ENCODE peak calls at places on chromosomes 4 and X, in nine cellular contexts. Y, E, K, B, Z, P, N, V and L are unnamed samples.

GRCh38 chrX:41721590-41721989 is 2.4 kb upstream of the GPR82 start:
- DNase-seq in Y (no peak), E (no peak), K (no peak), B (no peak), Z (no peak), P (no peak), N (no peak), V (no peak), L (no peak)

GRCh38 chr4:52939325-52939724 is 77.2 kb downstream of the RASL11B start:
- DNase-seq in Y (no peak), E (no peak), K (no peak), B (no peak), Z (no peak), P (no peak), N (no peak), V (no peak), L (no peak)

GRCh38 chr4:183223046-183223445 is 97.0 kb downstream of the CLDN22 start:
- DNase-seq in Y (no peak), E (no peak), K (no peak), B (no peak), Z (no peak), P (no peak), N (no peak), V (no peak), L (no peak)

GRCh38 chrX:148466292-148466691 is 34.1 kb upstream of the AFF2 start:
- DNase-seq in Y (no peak), E (no peak), K (no peak), B (no peak), Z (no peak), P (no peak), N (no peak), V (no peak), L (no peak)

GRCh38 chrX:68261060-68261672 is 172.1 kb downstream of the OPHN1 start:
- DNase-seq in Y (no peak), E (no peak), K (no peak), B (no peak), Z (no peak), P (no peak), N (no peak), V (no peak), L (no peak)

GRCh38 chrX:21968333-21968732 is 27.8 kb downstream of the SMS start:
- DNase-seq in Y (no peak), E (no peak), K (no peak), B (peak), Z (no peak), P (no peak), N (no peak), V (no peak), L (no peak)

GRCh38 chrX:31445542-31445941 is 373.7 kb upstream of the FTHL17 start:
- DNase-seq in Y (no peak), E (no peak), K (no peak), B (no peak), Z (no peak), P (no peak), N (no peak), V (no peak), L (no peak)

GRCh38 chr4:55386073-55386472 is 9.7 kb upstream of the TMEM165 start:
- DNase-seq in Y (no peak), E (no peak), K (no peak), B (no peak), Z (no peak), P (peak), N (no peak), V (no peak), L (no peak)

GRCh38 chr4:152014280-152014679 is 253.5 kb upstream of the GATB start:
- DNase-seq in Y (peak), E (no peak), K (no peak), B (no peak), Z (no peak), P (no peak), N (no peak), V (peak), L (no peak)

GRCh38 chr4:68299492-68300457 is 50.1 kb downstream of the YTHDC1 start:
- DNase-seq in Y (no peak), E (no peak), K (no peak), B (no peak), Z (no peak), P (peak), N (no peak), V (peak), L (no peak)

GRCh38 chr4:4810365-4810764 is 49.1 kb upstream of the MSX1 start:
- DNase-seq in Y (no peak), E (no peak), K (no peak), B (no peak), Z (no peak), P (no peak), N (no peak), V (no peak), L (no peak)

GRCh38 chr4:8910100-8910821 is 38.6 kb upstream of the HMX1 start:
- DNase-seq in Y (no peak), E (no peak), K (no peak), B (no peak), Z (peak), P (no peak), N (peak), V (no peak), L (no peak)

GRCh38 chr4:118281611-118282442 is 71.0 kb downstream of the PRSS12 start:
- DNase-seq in Y (no peak), E (no peak), K (peak), B (no peak), Z (no peak), P (peak), N (no peak), V (peak), L (no peak)

GRCh38 chr4:159105761-159106243 is 2.9 kb downstream of the RAPGEF2 start:
- DNase-seq in Y (no peak), E (no peak), K (no peak), B (no peak), Z (no peak), P (peak), N (no peak), V (no peak), L (no peak)

GRCh38 chr4:168773388-168774195 is 236.5 kb downstream of the CBR4 start:
- DNase-seq in Y (no peak), E (no peak), K (peak), B (no peak), Z (no peak), P (no peak), N (no peak), V (no peak), L (no peak)

GRCh38 chr4:1375761-1376322 is 28.8 kb downstream of the UVSSA start:
- DNase-seq in Y (no peak), E (no peak), K (no peak), B (no peak), Z (peak), P (no peak), N (no peak), V (no peak), L (no peak)

GRCh38 chrX:13934731-13935130 is 95.0 kb downstream of the GEMIN8 start:
- DNase-seq in Y (no peak), E (no peak), K (no peak), B (no peak), Z (no peak), P (no peak), N (no peak), V (no peak), L (no peak)

GRCh38 chrX:153959649-153960048 is 12.0 kb downstream of the HCFC1 start:
- DNase-seq in Y (no peak), E (no peak), K (no peak), B (no peak), Z (no peak), P (no peak), N (no peak), V (no peak), L (no peak)